ENCODE peak calls at places on chromosomes 16 and 17, in nine cellular contexts. One of them, this sample, is unnamed.
A peak's percentile ranks its signal among the peaks of the same experiment; 100 is the strongest.

GRCh38 chr17:78667741-78668640 is 90.8 kb upstream of the DNAH17 start:
- DNase-seq in fibroblast of lung: no peak
- DNase-seq in MV-4-11: no peak
- DNase-seq in lung: no peak
- DNase-seq in activated CD4-positive, CD25-positive, alpha-beta regulatory T cell: no peak
- DNase-seq in CD4-positive, alpha-beta T cell: no peak
- DNase-seq in stimulated activated naive CD4-positive, alpha-beta T cell: no peak
- DNase-seq in T-helper 2 cell: no peak
- DNase-seq in Right ventricle myocardium superior: no peak
- DNase-seq in this sample: no peak

GRCh38 chr17:7241783-7242716 is at the start of gene GABARAP:
- DNase-seq in fibroblast of lung: peak; percentile 95
- DNase-seq in MV-4-11: peak; percentile 82
- DNase-seq in lung: peak; percentile 96
- DNase-seq in activated CD4-positive, CD25-positive, alpha-beta regulatory T cell: peak; percentile 90
- DNase-seq in CD4-positive, alpha-beta T cell: peak; percentile 96
- DNase-seq in stimulated activated naive CD4-positive, alpha-beta T cell: peak; percentile 94
- DNase-seq in T-helper 2 cell: peak; percentile 89
- DNase-seq in Right ventricle myocardium superior: peak; percentile 96
- DNase-seq in this sample: peak; percentile 82

GRCh38 chr16:81626181-81626674 is 152.9 kb upstream of the PLCG2 start:
- DNase-seq in fibroblast of lung: no peak
- DNase-seq in MV-4-11: no peak
- DNase-seq in lung: no peak
- DNase-seq in activated CD4-positive, CD25-positive, alpha-beta regulatory T cell: no peak
- DNase-seq in CD4-positive, alpha-beta T cell: no peak
- DNase-seq in stimulated activated naive CD4-positive, alpha-beta T cell: no peak
- DNase-seq in T-helper 2 cell: no peak
- DNase-seq in Right ventricle myocardium superior: no peak
- DNase-seq in this sample: no peak

GRCh38 chr16:24409045-24409444 is 130.3 kb upstream of the RBBP6 start:
- DNase-seq in fibroblast of lung: no peak
- DNase-seq in MV-4-11: no peak
- DNase-seq in lung: no peak
- DNase-seq in activated CD4-positive, CD25-positive, alpha-beta regulatory T cell: no peak
- DNase-seq in CD4-positive, alpha-beta T cell: no peak
- DNase-seq in stimulated activated naive CD4-positive, alpha-beta T cell: no peak
- DNase-seq in T-helper 2 cell: no peak
- DNase-seq in Right ventricle myocardium superior: no peak
- DNase-seq in this sample: no peak

GRCh38 chr16:85898521-85899442 is at the start of gene IRF8:
- DNase-seq in fibroblast of lung: peak; percentile 19
- DNase-seq in MV-4-11: peak; percentile 85
- DNase-seq in lung: peak; percentile 68
- DNase-seq in activated CD4-positive, CD25-positive, alpha-beta regulatory T cell: peak; percentile 38
- DNase-seq in CD4-positive, alpha-beta T cell: peak; percentile 40
- DNase-seq in stimulated activated naive CD4-positive, alpha-beta T cell: peak; percentile 61
- DNase-seq in T-helper 2 cell: peak; percentile 12
- DNase-seq in Right ventricle myocardium superior: peak; percentile 88
- DNase-seq in this sample: no peak

GRCh38 chr17:5047446-5047845 is 12.2 kb upstream of the SLC52A1 start:
- DNase-seq in fibroblast of lung: no peak
- DNase-seq in MV-4-11: no peak
- DNase-seq in lung: no peak
- DNase-seq in activated CD4-positive, CD25-positive, alpha-beta regulatory T cell: no peak
- DNase-seq in CD4-positive, alpha-beta T cell: no peak
- DNase-seq in stimulated activated naive CD4-positive, alpha-beta T cell: no peak
- DNase-seq in T-helper 2 cell: no peak
- DNase-seq in Right ventricle myocardium superior: no peak
- DNase-seq in this sample: no peak

GRCh38 chr16:15046692-15047376 is 9.0 kb downstream of the NTAN1 start:
- DNase-seq in fibroblast of lung: no peak
- DNase-seq in MV-4-11: no peak
- DNase-seq in lung: no peak
- DNase-seq in activated CD4-positive, CD25-positive, alpha-beta regulatory T cell: no peak
- DNase-seq in CD4-positive, alpha-beta T cell: no peak
- DNase-seq in stimulated activated naive CD4-positive, alpha-beta T cell: no peak
- DNase-seq in T-helper 2 cell: no peak
- DNase-seq in Right ventricle myocardium superior: no peak
- DNase-seq in this sample: no peak

GRCh38 chr17:17606416-17607000 is 15.0 kb upstream of the PEMT start:
- DNase-seq in fibroblast of lung: no peak
- DNase-seq in MV-4-11: peak; percentile 1
- DNase-seq in lung: no peak
- DNase-seq in activated CD4-positive, CD25-positive, alpha-beta regulatory T cell: no peak
- DNase-seq in CD4-positive, alpha-beta T cell: no peak
- DNase-seq in stimulated activated naive CD4-positive, alpha-beta T cell: no peak
- DNase-seq in T-helper 2 cell: no peak
- DNase-seq in Right ventricle myocardium superior: no peak
- DNase-seq in this sample: no peak